ENCODE peak calls at places on chromosome 2, in nine cellular contexts. X is left ventricle myocardium inferior, S is HCT116, A is cardiac fibroblast, T is fibroblast of pulmonary artery, H is mammary epithelial cell, L is fibroblast of the aortic adventitia, D is WERI-Rb-1, B is neural progenitor cell. P is an unnamed sample.

GRCh38 chr2:129709030-129709955 is 270.2 kb upstream of the RAB6C start:
- DNase-seq in X (no peak), S (no peak), A (no peak), T (no peak), H (no peak), L (no peak), D (no peak), B (no peak), P (no peak)

GRCh38 chr2:48114256-48114655 is 208.0 kb upstream of the FBXO11 start:
- DNase-seq in X (no peak), S (peak), A (peak), T (peak), H (peak), L (peak), D (no peak), B (no peak), P (peak)

GRCh38 chr2:128487650-128488387 is 169.2 kb upstream of the HS6ST1 start:
- DNase-seq in X (no peak), S (no peak), A (no peak), T (no peak), H (no peak), L (no peak), D (no peak), B (no peak), P (no peak)

GRCh38 chr2:101843048-101843447 is 145.5 kb downstream of the MAP4K4 start:
- DNase-seq in X (no peak), S (no peak), A (peak), T (no peak), H (no peak), L (peak), D (no peak), B (no peak), P (no peak)

GRCh38 chr2:199716807-199717586 is 134.0 kb downstream of the FTCDNL1 start:
- DNase-seq in X (no peak), S (no peak), A (no peak), T (no peak), H (peak), L (no peak), D (no peak), B (no peak), P (no peak)

GRCh38 chr2:205785507-205786222 is 103.4 kb downstream of the NRP2 start:
- DNase-seq in X (no peak), S (no peak), A (no peak), T (no peak), H (no peak), L (peak), D (no peak), B (no peak), P (no peak)

GRCh38 chr2:148914463-148914862 is 39.4 kb downstream of the KIF5C start:
- DNase-seq in X (no peak), S (no peak), A (no peak), T (no peak), H (no peak), L (no peak), D (no peak), B (no peak), P (no peak)

GRCh38 chr2:29463181-29463900 is 348.1 kb downstream of the CLIP4 start:
- DNase-seq in X (no peak), S (no peak), A (peak), T (peak), H (peak), L (peak), D (no peak), B (no peak), P (peak)

GRCh38 chr2:168160897-168161296 is 86.5 kb downstream of the STK39 start:
- DNase-seq in X (no peak), S (peak), A (no peak), T (no peak), H (no peak), L (no peak), D (peak), B (peak), P (no peak)

GRCh38 chr2:131104487-131105155 is 515 bp upstream of the PLEKHB2 start:
- DNase-seq in X (no peak), S (peak), A (peak), T (peak), H (peak), L (peak), D (peak), B (no peak), P (no peak)

DNA sequence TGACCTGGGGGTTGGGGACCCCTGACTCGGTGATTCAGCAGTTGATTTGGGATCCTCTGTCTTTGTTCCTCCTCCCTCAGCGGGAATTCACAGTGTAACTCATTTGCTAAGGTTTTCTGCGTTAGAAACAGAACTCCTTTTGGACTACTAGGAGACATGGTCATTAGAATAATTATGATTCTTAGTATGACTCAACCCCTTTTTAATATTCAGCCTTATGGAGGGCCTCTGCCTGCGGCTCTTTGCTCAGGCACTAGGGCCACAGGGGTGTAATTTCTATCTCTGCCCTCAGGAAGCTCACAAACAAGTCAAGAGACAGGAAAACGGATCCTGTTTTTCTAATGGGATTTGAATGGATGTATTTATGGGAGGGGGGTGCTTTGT is 117.4 kb downstream of the SPTBN1 start:
- DNase-seq in X (no peak), S (no peak), A (no peak), T (no peak), H (no peak), L (no peak), D (no peak), B (no peak), P (no peak)
- H3K4me3 ChIP-seq in X (no peak), S (no peak), A (no peak), T (no peak), H (no peak), L (no peak), D (no peak), B (no peak), P (no peak)

GRCh38 chr2:100708333-100708732 is 111.6 kb upstream of the NPAS2 start:
- DNase-seq in X (no peak), S (no peak), A (no peak), T (no peak), H (no peak), L (no peak), D (no peak), B (no peak), P (no peak)
- TF ChIP-seq CTCF in X (no peak), S (no peak), A (no peak), T (no peak), H (no peak), L (no peak), D (no peak), B (no peak), P (no peak)

DNA sequence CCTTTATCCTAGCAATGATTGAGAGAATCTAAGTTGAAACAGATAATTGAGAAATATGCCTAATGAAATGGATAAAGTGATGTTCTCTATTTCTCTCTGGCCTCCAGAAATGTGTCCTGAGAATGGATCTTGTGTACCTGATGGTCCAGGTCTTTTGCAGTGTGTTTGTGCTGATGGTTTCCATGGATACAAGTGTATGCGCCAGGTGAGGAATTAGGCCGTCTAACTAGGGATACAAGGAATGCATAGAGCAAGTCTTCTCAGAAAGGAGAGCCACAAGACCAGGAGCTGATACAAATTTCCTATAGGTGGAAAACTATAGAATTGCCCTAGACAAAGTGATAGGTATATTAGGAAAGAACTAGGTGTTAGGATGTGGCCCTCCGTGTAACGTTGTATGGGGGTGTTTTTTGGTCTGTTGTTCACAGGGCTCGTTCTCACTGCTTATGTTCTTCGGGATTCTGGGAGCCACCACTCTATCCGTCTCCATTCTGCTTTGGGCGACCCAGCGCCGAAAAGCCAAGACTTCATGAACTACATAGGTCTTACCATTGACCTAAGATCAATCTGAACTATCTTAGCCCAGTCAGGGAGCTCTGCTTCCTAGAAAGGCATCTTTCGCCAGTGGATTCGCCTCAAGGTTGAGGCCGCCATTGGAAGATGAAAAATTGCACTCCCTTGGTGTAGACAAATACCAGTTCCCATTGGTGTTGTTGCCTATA is 592 bp upstream of the CAD start:
- DNase-seq in X (no peak), S (no peak), A (no peak), T (no peak), H (no peak), L (no peak), D (no peak), B (no peak), P (no peak)
- H3K4me3 ChIP-seq in X (peak), S (peak), A (peak), T (peak), H (peak), L (peak), D (peak), B (peak), P (peak)

GRCh38 chr2:32930436-32930835 is 16.3 kb upstream of the LTBP1 start:
- DNase-seq in X (no peak), S (no peak), A (no peak), T (no peak), H (no peak), L (no peak), D (no peak), B (no peak), P (no peak)

GRCh38 chr2:32932825-32933755 is 13.7 kb upstream of the LTBP1 start:
- DNase-seq in X (no peak), S (no peak), A (no peak), T (no peak), H (no peak), L (no peak), D (no peak), B (no peak), P (no peak)

GRCh38 chr2:32931519-32931918 is 15.2 kb upstream of the LTBP1 start:
- DNase-seq in X (no peak), S (no peak), A (no peak), T (no peak), H (no peak), L (no peak), D (no peak), B (no peak), P (no peak)

GRCh38 chr2:32933756-32934095 is 13.0 kb upstream of the LTBP1 start:
- DNase-seq in X (no peak), S (no peak), A (no peak), T (no peak), H (no peak), L (no peak), D (no peak), B (no peak), P (no peak)

DNA sequence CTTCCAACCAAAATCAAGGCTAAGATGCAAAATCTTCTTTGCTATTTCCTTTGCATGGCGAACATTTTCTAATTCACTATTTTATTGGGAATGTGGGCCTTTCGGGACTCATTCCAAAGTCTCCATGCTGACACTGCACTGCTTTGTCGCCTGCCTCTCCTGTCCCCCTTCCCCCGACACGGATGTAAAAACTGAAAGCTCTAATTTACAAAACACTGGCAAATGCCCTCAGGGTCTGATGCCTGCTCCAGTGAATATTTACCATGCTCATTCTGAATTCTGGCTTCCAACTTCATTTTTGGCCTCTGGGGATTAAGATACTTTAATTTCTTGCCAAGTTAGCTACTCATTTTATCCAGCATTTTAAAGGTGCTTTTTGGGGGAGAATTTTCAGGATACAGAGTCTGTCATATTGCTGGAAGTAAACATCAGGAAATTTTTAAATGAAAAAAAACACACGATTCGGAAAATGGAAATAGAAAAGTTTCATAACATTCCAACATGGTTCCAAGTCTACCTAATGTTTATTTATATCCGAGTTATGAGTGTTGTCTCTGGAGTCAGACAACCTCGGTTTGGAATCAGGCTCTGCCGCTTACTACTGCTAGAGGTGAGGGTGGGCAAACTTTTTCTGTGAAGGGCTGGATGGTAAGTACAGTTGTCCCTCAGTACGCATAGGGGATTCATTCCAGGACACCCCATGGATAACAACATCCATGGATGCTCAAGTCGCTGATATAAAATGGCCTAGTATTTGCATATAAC is 14.6 kb upstream of the LTBP1 start:
- DNase-seq in X (no peak), S (no peak), A (no peak), T (no peak), H (no peak), L (no peak), D (no peak), B (no peak), P (no peak)
- TF ChIP-seq CTCF in X (no peak), S (no peak), A (no peak), T (no peak), H (no peak), L (no peak), D (no peak), B (no peak), P (no peak)

GRCh38 chr2:98771264-98771663 is 40.3 kb upstream of the MGAT4A start:
- DNase-seq in X (no peak), S (no peak), A (no peak), T (no peak), H (no peak), L (no peak), D (no peak), B (no peak), P (no peak)
- H3K4me3 ChIP-seq in X (no peak), S (no peak), A (no peak), T (no peak), H (no peak), L (no peak), D (no peak), B (no peak), P (no peak)

GRCh38 chr2:178865121-178865520 is 57.9 kb upstream of the TTN start:
- DNase-seq in X (peak), S (no peak), A (no peak), T (no peak), H (peak), L (peak), D (no peak), B (no peak), P (no peak)

GRCh38 chr2:178863130-178863855 is 56.1 kb upstream of the TTN start:
- DNase-seq in X (no peak), S (no peak), A (no peak), T (no peak), H (no peak), L (peak), D (no peak), B (no peak), P (no peak)

GRCh38 chr2:178865999-178866398 is 58.8 kb upstream of the TTN start:
- DNase-seq in X (no peak), S (no peak), A (no peak), T (no peak), H (no peak), L (no peak), D (no peak), B (no peak), P (no peak)

GRCh38 chr2:178865537-178865936 is 58.3 kb upstream of the TTN start:
- DNase-seq in X (no peak), S (no peak), A (no peak), T (peak), H (no peak), L (no peak), D (no peak), B (no peak), P (no peak)

GRCh38 chr2:178863856-178864620 is 56.8 kb upstream of the TTN start:
- DNase-seq in X (peak), S (no peak), A (peak), T (peak), H (no peak), L (peak), D (no peak), B (peak), P (peak)
- TF ChIP-seq CTCF in X (no peak), S (no peak), A (no peak), T (no peak), H (no peak), L (no peak), D (no peak), B (no peak), P (no peak)